ENCODE peak calls at places on chromosomes 4 and X, in seven cellular contexts. Z, V, N, X, I, F and M are unnamed samples.

GRCh38 chr4:996030-996993 is 3.1 kb upstream of the SLC26A1 start:
- DNase-seq in N (no peak), X (no peak), Z (no peak), I (no peak), V (no peak), F (no peak), M (no peak)

GRCh38 chr4:153904011-153904410 is 115.1 kb upstream of the SFRP2 start:
- DNase-seq in N (no peak), V (no peak), F (no peak), I (no peak), Z (peak; percentile 43), X (no peak), M (no peak)

GRCh38 chr4:5532100-5532499 is 176.3 kb downstream of the EVC2 start:
- DNase-seq in V (no peak), Z (no peak), X (no peak), F (no peak), N (no peak), I (no peak), M (no peak)

GRCh38 chr4:158080354-158080753 is 92.5 kb downstream of the GASK1B start:
- DNase-seq in X (no peak), Z (no peak), V (no peak), I (no peak), F (no peak), N (no peak), M (no peak)

GRCh38 chr4:31655328-31655727 is 935.2 kb downstream of the PCDH7 start:
- DNase-seq in I (no peak), X (peak; percentile 43), F (peak; percentile 68), Z (no peak), N (no peak), V (no peak), M (no peak)

GRCh38 chr4:159141193-159141592 is 38.3 kb downstream of the RAPGEF2 start:
- DNase-seq in Z (no peak), V (no peak), I (no peak), X (peak; percentile 60), F (peak; percentile 43), N (no peak), M (no peak)

GRCh38 chr4:66294626-66295025 is 624.3 kb upstream of the EPHA5 start:
- DNase-seq in X (no peak), V (no peak), F (no peak), N (peak; percentile 6), I (no peak), Z (no peak), M (no peak)

GRCh38 chrX:112043997-112044396 is 38.6 kb downstream of the TRPC5 start:
- DNase-seq in Z (no peak), V (peak; percentile 50), N (no peak), X (peak; percentile 15), F (peak; percentile 3), I (no peak), M (no peak)

GRCh38 chrX:11789809-11790208 is 31.8 kb downstream of the MSL3 start:
- DNase-seq in X (no peak), N (no peak), F (no peak), V (peak; percentile 16), I (no peak), Z (no peak), M (no peak)

GRCh38 chr4:47837582-47838294 is at the start of gene CORIN:
- DNase-seq in V (no peak), X (no peak), Z (peak; percentile 50), F (no peak), I (peak; percentile 63), N (no peak), M (no peak)

GRCh38 chr4:152106781-152107321 is 346.0 kb upstream of the GATB start:
- DNase-seq in I (no peak), V (no peak), Z (no peak), X (peak; percentile 81), F (no peak), N (no peak), M (no peak)

GRCh38 chrX:55710701-55711100 is 6.8 kb upstream of the RRAGB start:
- DNase-seq in X (peak; percentile 28), F (peak; percentile 30), I (no peak), Z (no peak), V (no peak), N (peak; percentile 50), M (no peak)

GRCh38 chr4:122803788-122804208 is 22.8 kb upstream of the FGF2 start:
- DNase-seq in I (no peak), Z (no peak), N (no peak), V (no peak), X (no peak), F (peak; percentile 46), M (no peak)

GRCh38 chr4:107183155-107183774 is 147.2 kb upstream of the DKK2 start:
- DNase-seq in F (peak; percentile 85), X (peak; percentile 73), I (no peak), N (peak; percentile 47), V (peak; percentile 67), Z (peak; percentile 42), M (no peak)

GRCh38 chrX:103688949-103689348 is 2.5 kb upstream of the MORF4L2 start:
- DNase-seq in Z (no peak), I (no peak), F (peak; percentile 58), X (peak; percentile 45), V (peak; percentile 41), N (peak; percentile 30), M (no peak)

GRCh38 chrX:153828723-153829548 is 1.4 kb downstream of the PDZD4 start:
- DNase-seq in V (no peak), I (no peak), Z (peak; percentile 47), N (no peak), F (peak; percentile 3), X (no peak), M (peak; percentile 84)

GRCh38 chrX:37060999-37061398 is 52.8 kb downstream of the FAM47C start:
- DNase-seq in I (no peak), N (peak; percentile 46), V (peak; percentile 37), F (peak; percentile 68), X (peak; percentile 46), Z (no peak), M (no peak)

GRCh38 chr4:3822230-3822947 is 56.2 kb downstream of the ADRA2C start:
- DNase-seq in N (no peak), Z (peak; percentile 87), F (peak; percentile 20), I (no peak), X (no peak), V (no peak), M (no peak)

GRCh38 chrX:107628662-107629532 is 587 bp downstream of the PRPS1 start:
- DNase-seq in I (peak; percentile 63), V (peak; percentile 35), N (peak; percentile 37), X (peak; percentile 24), Z (peak; percentile 24), F (peak; percentile 23), M (no peak)

GRCh38 chr4:119142837-119143236 is 7.2 kb downstream of the MYOZ2 start:
- DNase-seq in F (no peak), V (no peak), Z (no peak), X (no peak), I (no peak), N (no peak), M (no peak)

GRCh38 chr4:2689114-2689513 is 67.0 kb downstream of the TNIP2 start:
- DNase-seq in F (no peak), Z (no peak), I (no peak), V (no peak), N (no peak), X (peak; percentile 39), M (no peak)

GRCh38 chr4:177427097-177427665 is 15.1 kb downstream of the AGA start:
- DNase-seq in V (no peak), Z (no peak), I (no peak), X (peak; percentile 31), N (no peak), F (peak; percentile 43), M (no peak)

GRCh38 chrX:154409222-154409871 is at the start of gene DNASE1L1:
- DNase-seq in N (peak; percentile 55), V (peak; percentile 69), I (peak; percentile 96), X (peak; percentile 87), F (peak; percentile 82), Z (no peak), M (peak; percentile 93)

GRCh38 chr4:17614416-17615299 is at the start of gene MED28:
- DNase-seq in F (peak; percentile 98), Z (peak; percentile 97), I (peak; percentile 97), N (peak; percentile 89), V (peak; percentile 97), X (peak; percentile 95), M (peak; percentile 98)
- TF ChIP-seq CTCF in F (peak; percentile 1), Z (peak; percentile 8), I (no peak), N (no peak), V (peak; percentile 8), X (no peak), M (no peak)

DNA sequence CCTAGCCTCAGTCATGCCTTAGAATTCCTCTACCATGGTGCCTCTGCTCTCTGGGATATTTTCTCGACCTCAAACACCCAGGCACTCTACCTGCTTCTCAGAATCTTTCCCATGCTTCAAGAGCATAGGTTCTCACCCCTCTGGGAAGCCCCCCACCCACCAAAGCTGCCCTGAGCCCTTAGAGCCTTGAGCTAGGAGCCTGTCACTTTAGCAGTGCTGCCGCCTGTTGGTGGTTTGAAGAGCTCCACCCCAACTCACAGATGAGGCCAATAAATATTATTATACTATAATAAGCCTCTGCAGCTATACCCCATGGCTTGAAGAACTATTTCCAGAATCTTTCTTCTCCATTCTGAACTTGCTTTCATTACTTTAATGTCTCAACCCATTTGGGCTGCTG is 109.7 kb downstream of the RTL5 start:
- DNase-seq in Z (peak; percentile 34), I (no peak), X (peak; percentile 38), N (no peak), V (no peak), F (peak; percentile 41), M (peak; percentile 65)
- TF ChIP-seq CTCF in Z (peak; percentile 60), I (peak; percentile 10), X (peak; percentile 60), N (peak; percentile 51), V (peak; percentile 46), F (peak; percentile 60), M (peak; percentile 55)

DNA sequence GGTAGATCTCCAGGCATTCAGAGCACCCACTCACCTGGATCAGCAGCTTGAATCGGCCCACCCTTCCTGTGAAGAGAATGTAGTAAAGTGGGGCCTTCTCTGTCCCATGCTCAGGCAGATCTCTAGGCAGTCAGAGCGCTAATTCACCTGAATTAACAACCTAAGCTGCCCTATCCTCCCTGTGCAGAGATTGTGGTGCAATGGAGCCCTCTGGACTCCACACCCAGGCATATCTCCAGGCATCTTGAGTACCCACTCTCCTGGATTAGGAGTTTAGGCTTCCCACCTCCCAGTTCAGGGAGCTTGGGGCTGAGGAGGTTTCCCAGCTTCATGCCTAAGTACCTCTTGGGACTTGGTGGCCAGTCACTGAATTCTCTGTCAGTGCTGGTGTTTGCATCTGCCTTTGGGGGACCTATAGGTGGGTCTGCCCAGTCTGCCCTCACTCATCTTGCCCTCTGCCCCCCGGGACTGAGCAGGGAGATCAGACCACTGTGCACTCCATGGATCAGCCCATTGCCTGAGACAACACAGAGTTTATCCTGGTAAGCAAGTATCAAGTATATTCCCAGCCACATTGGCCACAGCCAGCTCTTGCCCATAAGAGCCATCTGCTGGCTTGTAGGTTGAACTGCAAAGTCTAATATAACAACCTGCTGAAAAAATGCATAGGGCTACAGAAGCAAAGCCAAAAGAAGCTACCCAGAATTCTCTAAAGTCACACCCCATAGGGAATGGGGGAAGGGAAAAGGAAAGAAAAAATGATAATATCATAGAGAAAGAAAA is 372.9 kb downstream of the KLHL13 start:
- DNase-seq in F (peak; percentile 0), Z (no peak), V (peak; percentile 20), I (no peak), X (peak; percentile 1), N (peak; percentile 14), M (no peak)
- TF ChIP-seq CTCF in F (peak; percentile 22), Z (peak; percentile 37), V (peak; percentile 38), I (no peak), X (peak; percentile 9), N (peak; percentile 81), M (no peak)

GRCh38 chr4:87283151-87283550 is 39.5 kb downstream of the HSD17B13 start:
- DNase-seq in N (no peak), Z (no peak), I (no peak), X (no peak), F (no peak), V (no peak), M (no peak)

GRCh38 chr4:87286970-87287369 is 35.7 kb downstream of the HSD17B13 start:
- DNase-seq in I (no peak), Z (no peak), V (no peak), F (no peak), N (no peak), X (no peak), M (no peak)
- TF ChIP-seq CTCF in I (no peak), Z (no peak), V (no peak), F (no peak), N (no peak), X (no peak), M (no peak)